ENCODE peak calls at places on chromosome 5, in eight cellular contexts. M is activated CD8-positive, alpha-beta memory T cell treated with anti-CD3 and anti-CD28 coated beads for 1 hour; W is NCI-H774; U is T-helper 2 cell; H is mucosa of descending colon; X is left ventricle myocardium superior; V is AML-193; P is non-pigmented ciliary epithelial cell. N is an unnamed sample.

GRCh38 chr5:145233461-145233860 is 601.7 kb downstream of the PRELID2 start:
- DNase-seq in M (no peak), W (no peak), U (no peak), H (no peak), X (no peak), V (no peak), P (no peak), N (no peak)

GRCh38 chr5:120734033-120734432 is 269.9 kb downstream of the PRR16 start:
- DNase-seq in M (no peak), W (no peak), U (no peak), H (no peak), X (peak; percentile 13), V (no peak), P (no peak), N (no peak)

GRCh38 chr5:16431482-16431881 is 34.1 kb downstream of the ZNF622 start:
- DNase-seq in M (no peak), W (no peak), U (no peak), H (no peak), X (no peak), V (no peak), P (no peak), N (no peak)

GRCh38 chr5:1243487-1244152 is 18.4 kb downstream of the SLC6A18 start:
- DNase-seq in M (no peak), W (no peak), U (no peak), H (no peak), X (no peak), V (no peak), P (no peak), N (no peak)

GRCh38 chr5:180784497-180785097 is 18.0 kb downstream of the MGAT1 start:
- DNase-seq in M (peak; percentile 47), W (peak; percentile 56), U (no peak), H (no peak), X (peak; percentile 84), V (peak; percentile 44), P (no peak), N (peak; percentile 64)

GRCh38 chr5:172771439-172772111 is 580 bp upstream of the DUSP1 start:
- DNase-seq in M (no peak), W (no peak), U (no peak), H (no peak), X (no peak), V (no peak), P (no peak), N (peak; percentile 39)

GRCh38 chr5:41507501-41507900 is 2.9 kb downstream of the PLCXD3 start:
- DNase-seq in M (no peak), W (no peak), U (no peak), H (no peak), X (no peak), V (no peak), P (no peak), N (no peak)

GRCh38 chr5:55997742-55998351 is 3.1 kb upstream of the IL6ST start:
- DNase-seq in M (no peak), W (no peak), U (no peak), H (no peak), X (no peak), V (no peak), P (no peak), N (no peak)

GRCh38 chr5:57839025-57839424 is 356.4 kb upstream of the ACTBL2 start:
- DNase-seq in M (no peak), W (no peak), U (no peak), H (no peak), X (no peak), V (no peak), P (no peak), N (no peak)

GRCh38 chr5:68046445-68046844 is 169.1 kb upstream of the PIK3R1 start:
- DNase-seq in M (no peak), W (no peak), U (no peak), H (no peak), X (no peak), V (no peak), P (peak; percentile 98), N (no peak)

GRCh38 chr5:149265559-149265958 is 6.1 kb upstream of the AFAP1L1 start:
- DNase-seq in M (no peak), W (no peak), U (no peak), H (no peak), X (no peak), V (peak; percentile 37), P (peak; percentile 15), N (no peak)

GRCh38 chr5:134463991-134464760 is 52.5 kb upstream of the CDKN2AIPNL start:
- DNase-seq in M (no peak), W (no peak), U (no peak), H (no peak), X (no peak), V (no peak), P (no peak), N (no peak)

GRCh38 chr5:52995095-52995494 is 5.9 kb downstream of the ITGA2 start:
- DNase-seq in M (no peak), W (no peak), U (no peak), H (no peak), X (no peak), V (no peak), P (no peak), N (no peak)

GRCh38 chr5:74389531-74390305 is 250.8 kb downstream of the ENC1 start:
- DNase-seq in M (no peak), W (no peak), U (no peak), H (no peak), X (no peak), V (no peak), P (no peak), N (no peak)

GRCh38 chr5:71974165-71974564 is 133.1 kb upstream of the MAP1B start:
- DNase-seq in M (no peak), W (no peak), U (no peak), H (no peak), X (no peak), V (no peak), P (peak; percentile 5), N (no peak)

GRCh38 chr5:173310861-173311515 is 17.2 kb downstream of the STC2 start:
- DNase-seq in M (no peak), W (no peak), U (no peak), H (no peak), X (peak; percentile 72), V (no peak), P (no peak), N (no peak)

GRCh38 chr5:61525573-61526142 is 193.6 kb downstream of the ZSWIM6 start:
- DNase-seq in M (no peak), W (no peak), U (no peak), H (no peak), X (no peak), V (no peak), P (no peak), N (no peak)

GRCh38 chr5:163357636-163358035 is 79.8 kb upstream of the CCNG1 start:
- DNase-seq in M (no peak), W (no peak), U (no peak), H (no peak), X (no peak), V (no peak), P (no peak), N (no peak)

GRCh38 chr5:8993031-8993430 is 552.8 kb downstream of the SEMA5A start:
- DNase-seq in M (no peak), W (no peak), U (no peak), H (no peak), X (no peak), V (peak; percentile 4), P (no peak), N (no peak)

GRCh38 chr5:67817652-67818051 is 397.9 kb upstream of the PIK3R1 start:
- DNase-seq in M (no peak), W (no peak), U (no peak), H (no peak), X (no peak), V (no peak), P (no peak), N (no peak)

GRCh38 chr5:73540192-73540591 is 25.2 kb downstream of the ANKRA2 start:
- DNase-seq in M (no peak), W (no peak), U (no peak), H (no peak), X (no peak), V (no peak), P (peak; percentile 59), N (no peak)

GRCh38 chr5:60724126-60724525 is 24.2 kb upstream of the DEPDC1B start:
- DNase-seq in M (no peak), W (no peak), U (no peak), H (no peak), X (no peak), V (no peak), P (no peak), N (no peak)

GRCh38 chr5:98780390-98780789 is 6.9 kb downstream of the RGMB start:
- DNase-seq in M (no peak), W (no peak), U (no peak), H (no peak), X (no peak), V (no peak), P (no peak), N (no peak)

GRCh38 chr5:123512631-123513461 is 869 bp downstream of the CSNK1G3 start:
- DNase-seq in M (peak; percentile 8), W (no peak), U (peak; percentile 13), H (peak; percentile 71), X (peak; percentile 56), V (no peak), P (no peak), N (peak; percentile 16)